ENCODE peak calls at places on chromosomes 7 and 10, in eight cellular contexts. One of them, this sample, is unnamed.

GRCh38 chr10:4131407-4132215 is 346.6 kb upstream of the KLF6 start:
- DNase-seq in AG09309: peak
- DNase-seq in IMR-90: peak
- DNase-seq in CD4-positive, alpha-beta T cell: no peak
- DNase-seq in HFF-Myc: peak
- DNase-seq in foreskin fibroblast: peak
- DNase-seq in nephron progenitor cell: no peak
- DNase-seq in spleen: no peak
- DNase-seq in this sample: no peak

GRCh38 chr7:28784166-28784870 is 173.8 kb downstream of the TRIL start:
- DNase-seq in AG09309: peak
- DNase-seq in IMR-90: peak
- DNase-seq in CD4-positive, alpha-beta T cell: no peak
- DNase-seq in HFF-Myc: no peak
- DNase-seq in foreskin fibroblast: no peak
- DNase-seq in nephron progenitor cell: no peak
- DNase-seq in spleen: no peak
- DNase-seq in this sample: no peak

GRCh38 chr10:86443936-86444335 is 77.3 kb upstream of the GRID1 start:
- DNase-seq in AG09309: no peak
- DNase-seq in IMR-90: peak
- DNase-seq in CD4-positive, alpha-beta T cell: no peak
- DNase-seq in HFF-Myc: no peak
- DNase-seq in foreskin fibroblast: no peak
- DNase-seq in nephron progenitor cell: no peak
- DNase-seq in spleen: no peak
- DNase-seq in this sample: no peak

GRCh38 chr10:86657011-86657395 is 2.7 kb downstream of the OPN4 start:
- DNase-seq in AG09309: no peak
- DNase-seq in IMR-90: no peak
- DNase-seq in CD4-positive, alpha-beta T cell: no peak
- DNase-seq in HFF-Myc: no peak
- DNase-seq in foreskin fibroblast: no peak
- DNase-seq in nephron progenitor cell: no peak
- DNase-seq in spleen: peak
- DNase-seq in this sample: no peak

GRCh38 chr7:91344911-91345310 is 80.7 kb downstream of the FZD1 start:
- DNase-seq in AG09309: no peak
- DNase-seq in IMR-90: no peak
- DNase-seq in CD4-positive, alpha-beta T cell: no peak
- DNase-seq in HFF-Myc: no peak
- DNase-seq in foreskin fibroblast: no peak
- DNase-seq in nephron progenitor cell: no peak
- DNase-seq in spleen: no peak
- DNase-seq in this sample: no peak

GRCh38 chr10:13789448-13789829 is 202.7 kb downstream of the PRPF18 start:
- DNase-seq in AG09309: no peak
- DNase-seq in IMR-90: no peak
- DNase-seq in CD4-positive, alpha-beta T cell: no peak
- DNase-seq in HFF-Myc: no peak
- DNase-seq in foreskin fibroblast: no peak
- DNase-seq in nephron progenitor cell: no peak
- DNase-seq in spleen: no peak
- DNase-seq in this sample: no peak

GRCh38 chr10:101856626-101857025 is 13.0 kb upstream of the KCNIP2 start:
- DNase-seq in AG09309: no peak
- DNase-seq in IMR-90: peak
- DNase-seq in CD4-positive, alpha-beta T cell: no peak
- DNase-seq in HFF-Myc: no peak
- DNase-seq in foreskin fibroblast: peak
- DNase-seq in nephron progenitor cell: no peak
- DNase-seq in spleen: no peak
- DNase-seq in this sample: no peak

GRCh38 chr10:11302181-11302580 is 284.5 kb downstream of the CELF2 start:
- DNase-seq in AG09309: no peak
- DNase-seq in IMR-90: no peak
- DNase-seq in CD4-positive, alpha-beta T cell: no peak
- DNase-seq in HFF-Myc: no peak
- DNase-seq in foreskin fibroblast: no peak
- DNase-seq in nephron progenitor cell: no peak
- DNase-seq in spleen: no peak
- DNase-seq in this sample: no peak

GRCh38 chr7:40859965-40860543 is 725.2 kb downstream of the SUGCT start:
- DNase-seq in AG09309: no peak
- DNase-seq in IMR-90: no peak
- DNase-seq in CD4-positive, alpha-beta T cell: no peak
- DNase-seq in HFF-Myc: no peak
- DNase-seq in foreskin fibroblast: no peak
- DNase-seq in nephron progenitor cell: no peak
- DNase-seq in spleen: no peak
- DNase-seq in this sample: no peak

GRCh38 chr7:188174-188573 is 4.2 kb upstream of the FAM20C start:
- DNase-seq in AG09309: no peak
- DNase-seq in IMR-90: no peak
- DNase-seq in CD4-positive, alpha-beta T cell: no peak
- DNase-seq in HFF-Myc: no peak
- DNase-seq in foreskin fibroblast: no peak
- DNase-seq in nephron progenitor cell: no peak
- DNase-seq in spleen: no peak
- DNase-seq in this sample: no peak

GRCh38 chr10:74223755-74224530 is 72.9 kb downstream of the ADK start:
- DNase-seq in AG09309: no peak
- DNase-seq in IMR-90: peak
- DNase-seq in CD4-positive, alpha-beta T cell: no peak
- DNase-seq in HFF-Myc: no peak
- DNase-seq in foreskin fibroblast: peak
- DNase-seq in nephron progenitor cell: no peak
- DNase-seq in spleen: no peak
- DNase-seq in this sample: no peak

GRCh38 chr10:113708640-113709039 is 28.9 kb downstream of the CASP7 start:
- DNase-seq in AG09309: no peak
- DNase-seq in IMR-90: no peak
- DNase-seq in CD4-positive, alpha-beta T cell: no peak
- DNase-seq in HFF-Myc: no peak
- DNase-seq in foreskin fibroblast: no peak
- DNase-seq in nephron progenitor cell: no peak
- DNase-seq in spleen: no peak
- DNase-seq in this sample: no peak

GRCh38 chr10:89390875-89391576 is 1.4 kb upstream of the IFIT1 start:
- DNase-seq in AG09309: no peak
- DNase-seq in IMR-90: peak
- DNase-seq in CD4-positive, alpha-beta T cell: no peak
- DNase-seq in HFF-Myc: no peak
- DNase-seq in foreskin fibroblast: no peak
- DNase-seq in nephron progenitor cell: no peak
- DNase-seq in spleen: no peak
- DNase-seq in this sample: no peak

GRCh38 chr10:89384474-89385324 is 6.8 kb downstream of the IFIT1B start:
- DNase-seq in AG09309: no peak
- DNase-seq in IMR-90: no peak
- DNase-seq in CD4-positive, alpha-beta T cell: no peak
- DNase-seq in HFF-Myc: no peak
- DNase-seq in foreskin fibroblast: no peak
- DNase-seq in nephron progenitor cell: no peak
- DNase-seq in spleen: no peak
- DNase-seq in this sample: no peak

GRCh38 chr10:89391882-89392756 is at the start of gene IFIT1:
- DNase-seq in AG09309: peak
- DNase-seq in IMR-90: peak
- DNase-seq in CD4-positive, alpha-beta T cell: peak
- DNase-seq in HFF-Myc: peak
- DNase-seq in foreskin fibroblast: peak
- DNase-seq in nephron progenitor cell: no peak
- DNase-seq in spleen: no peak
- DNase-seq in this sample: no peak

GRCh38 chr10:89392974-89393373 is 551 bp downstream of the IFIT1 start:
- DNase-seq in AG09309: peak
- DNase-seq in IMR-90: peak
- DNase-seq in CD4-positive, alpha-beta T cell: no peak
- DNase-seq in HFF-Myc: no peak
- DNase-seq in foreskin fibroblast: peak
- DNase-seq in nephron progenitor cell: no peak
- DNase-seq in spleen: no peak
- DNase-seq in this sample: no peak

DNA sequence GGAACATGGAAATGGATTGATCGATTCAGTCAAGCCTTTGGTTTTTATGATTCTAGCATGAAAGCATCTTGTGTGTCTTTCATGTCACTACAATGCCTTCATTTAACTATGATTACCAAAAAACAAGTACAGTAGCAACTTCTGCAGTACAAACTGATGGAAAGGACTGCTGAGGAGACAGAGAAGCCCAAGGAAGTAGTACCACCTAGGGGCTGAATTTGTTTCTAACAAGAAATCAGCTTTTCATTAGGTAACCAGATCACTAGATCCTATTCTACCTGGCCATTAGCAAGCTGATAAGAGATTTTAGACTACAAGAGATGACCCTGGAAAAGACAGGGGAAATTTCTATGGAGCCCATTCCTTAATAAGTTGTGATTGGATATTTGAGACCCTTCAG is 3.2 kb upstream of the IFIT1 start:
- DNase-seq in AG09309: no peak
- DNase-seq in IMR-90: peak
- DNase-seq in CD4-positive, alpha-beta T cell: no peak
- DNase-seq in HFF-Myc: no peak
- DNase-seq in foreskin fibroblast: no peak
- DNase-seq in nephron progenitor cell: no peak
- DNase-seq in spleen: no peak
- DNase-seq in this sample: no peak
- TF ChIP-seq CTCF in AG09309: peak
- TF ChIP-seq CTCF in IMR-90: peak
- TF ChIP-seq CTCF in CD4-positive, alpha-beta T cell: peak
- TF ChIP-seq CTCF in HFF-Myc: peak
- TF ChIP-seq CTCF in foreskin fibroblast: peak
- TF ChIP-seq CTCF in nephron progenitor cell: no peak
- TF ChIP-seq CTCF in spleen: no peak
- TF ChIP-seq CTCF in this sample: peak

DNA sequence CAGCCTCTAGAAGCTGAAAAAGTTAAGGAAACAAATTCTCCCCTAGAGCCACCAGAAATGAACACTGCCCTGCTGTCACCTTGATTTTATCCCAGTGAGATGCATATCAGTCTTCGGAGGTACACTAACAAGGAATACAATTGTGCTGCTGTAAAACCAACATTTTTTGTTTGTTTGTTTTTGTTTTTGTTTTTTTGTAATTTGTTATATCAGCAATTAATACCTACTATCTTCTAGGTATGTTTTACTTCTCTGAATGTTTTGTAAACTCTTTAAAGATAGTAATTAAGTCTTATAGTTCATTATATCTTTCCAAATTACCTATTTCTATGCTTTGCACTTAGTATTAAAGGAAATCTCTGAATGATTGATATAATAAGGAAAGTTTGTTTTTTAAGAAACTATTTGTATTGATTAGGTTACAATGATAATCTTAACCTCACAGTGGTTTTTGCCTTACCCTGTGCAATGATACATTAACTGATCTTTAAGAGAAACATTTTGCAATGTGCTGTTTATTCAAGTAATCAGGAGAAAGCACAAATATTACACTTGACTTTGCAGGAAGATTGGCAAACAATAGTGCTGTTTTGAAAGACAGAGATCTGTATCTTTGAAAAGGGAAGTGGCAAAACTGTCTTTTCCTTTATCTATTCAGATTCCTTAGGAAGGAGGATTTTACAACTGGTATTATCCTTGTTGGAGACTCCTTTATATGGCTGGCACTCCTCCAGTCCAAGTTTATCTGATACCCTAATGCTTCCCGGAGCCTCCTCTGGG is 11.3 kb upstream of the HGF start:
- DNase-seq in AG09309: no peak
- DNase-seq in IMR-90: no peak
- DNase-seq in CD4-positive, alpha-beta T cell: no peak
- DNase-seq in HFF-Myc: no peak
- DNase-seq in foreskin fibroblast: no peak
- DNase-seq in nephron progenitor cell: no peak
- DNase-seq in spleen: no peak
- DNase-seq in this sample: no peak
- TF ChIP-seq CTCF in AG09309: no peak
- TF ChIP-seq CTCF in IMR-90: no peak
- TF ChIP-seq CTCF in CD4-positive, alpha-beta T cell: no peak
- TF ChIP-seq CTCF in HFF-Myc: no peak
- TF ChIP-seq CTCF in foreskin fibroblast: no peak
- TF ChIP-seq CTCF in nephron progenitor cell: no peak
- TF ChIP-seq CTCF in spleen: no peak
- TF ChIP-seq CTCF in this sample: no peak

GRCh38 chr7:24316340-24316739 is 32.4 kb downstream of the NPY start:
- DNase-seq in AG09309: no peak
- DNase-seq in IMR-90: no peak
- DNase-seq in CD4-positive, alpha-beta T cell: no peak
- DNase-seq in HFF-Myc: no peak
- DNase-seq in foreskin fibroblast: no peak
- DNase-seq in nephron progenitor cell: no peak
- DNase-seq in spleen: no peak
- DNase-seq in this sample: no peak

GRCh38 chr7:24313777-24314176 is 29.8 kb downstream of the NPY start:
- DNase-seq in AG09309: no peak
- DNase-seq in IMR-90: no peak
- DNase-seq in CD4-positive, alpha-beta T cell: no peak
- DNase-seq in HFF-Myc: no peak
- DNase-seq in foreskin fibroblast: no peak
- DNase-seq in nephron progenitor cell: no peak
- DNase-seq in spleen: no peak
- DNase-seq in this sample: no peak

GRCh38 chr7:24323961-24324480 is 40.0 kb downstream of the NPY start:
- DNase-seq in AG09309: no peak
- DNase-seq in IMR-90: no peak
- DNase-seq in CD4-positive, alpha-beta T cell: no peak
- DNase-seq in HFF-Myc: no peak
- DNase-seq in foreskin fibroblast: no peak
- DNase-seq in nephron progenitor cell: no peak
- DNase-seq in spleen: no peak
- DNase-seq in this sample: no peak

GRCh38 chr7:24319209-24319608 is 35.2 kb downstream of the NPY start:
- DNase-seq in AG09309: no peak
- DNase-seq in IMR-90: no peak
- DNase-seq in CD4-positive, alpha-beta T cell: no peak
- DNase-seq in HFF-Myc: no peak
- DNase-seq in foreskin fibroblast: no peak
- DNase-seq in nephron progenitor cell: no peak
- DNase-seq in spleen: no peak
- DNase-seq in this sample: no peak

DNA sequence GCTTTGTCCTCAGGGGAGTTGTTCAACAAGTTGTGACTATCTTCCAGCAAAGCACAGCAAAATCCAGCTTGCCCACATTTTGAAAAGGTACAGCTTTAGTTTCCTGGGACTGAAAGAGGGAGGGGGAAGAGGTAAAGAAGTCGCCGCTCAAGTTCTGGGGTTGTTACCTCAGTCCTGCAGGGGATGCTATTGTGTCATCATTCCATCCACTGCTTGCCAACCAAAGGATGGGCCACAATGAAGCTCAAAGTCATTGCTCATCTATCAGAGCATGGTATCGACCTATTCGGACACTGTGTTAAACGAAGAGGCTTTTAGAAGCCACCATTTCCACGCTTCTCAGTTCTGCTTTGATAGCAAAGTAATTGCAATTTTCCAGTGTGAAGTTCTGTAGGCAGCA is 34.3 kb downstream of the NPY start:
- DNase-seq in AG09309: no peak
- DNase-seq in IMR-90: no peak
- DNase-seq in CD4-positive, alpha-beta T cell: no peak
- DNase-seq in HFF-Myc: no peak
- DNase-seq in foreskin fibroblast: no peak
- DNase-seq in nephron progenitor cell: peak
- DNase-seq in spleen: no peak
- DNase-seq in this sample: no peak
- TF ChIP-seq CTCF in AG09309: no peak
- TF ChIP-seq CTCF in IMR-90: peak
- TF ChIP-seq CTCF in CD4-positive, alpha-beta T cell: no peak
- TF ChIP-seq CTCF in HFF-Myc: no peak
- TF ChIP-seq CTCF in foreskin fibroblast: no peak
- TF ChIP-seq CTCF in nephron progenitor cell: peak
- TF ChIP-seq CTCF in spleen: peak
- TF ChIP-seq CTCF in this sample: no peak

GRCh38 chr10:91249700-91250099 is 29.2 kb downstream of the PCGF5 start:
- DNase-seq in AG09309: no peak
- DNase-seq in IMR-90: no peak
- DNase-seq in CD4-positive, alpha-beta T cell: no peak
- DNase-seq in HFF-Myc: no peak
- DNase-seq in foreskin fibroblast: no peak
- DNase-seq in nephron progenitor cell: no peak
- DNase-seq in spleen: no peak
- DNase-seq in this sample: no peak
- TF ChIP-seq CTCF in AG09309: no peak
- TF ChIP-seq CTCF in IMR-90: no peak
- TF ChIP-seq CTCF in CD4-positive, alpha-beta T cell: no peak
- TF ChIP-seq CTCF in HFF-Myc: no peak
- TF ChIP-seq CTCF in foreskin fibroblast: no peak
- TF ChIP-seq CTCF in nephron progenitor cell: no peak
- TF ChIP-seq CTCF in spleen: no peak
- TF ChIP-seq CTCF in this sample: no peak

This sample was measured in osteocyte.